ENCODE peak calls at places on chromosomes 16 and 17, in five cellular contexts. One of them, this sample, is unnamed.

GRCh38 chr17:78997881-78998280 is 11.7 kb downstream of the CANT1 start:
- DNase-seq in fibroblast of mammary gland: no peak
- DNase-seq in NCI-H460: no peak
- DNase-seq in NCI-H187 treated with DMSO at 0.1 percent for 48 hours: no peak
- DNase-seq in NCI-H1048: no peak
- DNase-seq in this sample: no peak

GRCh38 chr17:38750312-38751121 is 2.0 kb upstream of the PSMB3 start:
- DNase-seq in fibroblast of mammary gland: no peak
- DNase-seq in NCI-H460: no peak
- DNase-seq in NCI-H187 treated with DMSO at 0.1 percent for 48 hours: no peak
- DNase-seq in NCI-H1048: no peak
- DNase-seq in this sample: peak

GRCh38 chr16:4376820-4377572 is 5.3 kb downstream of the VASN start:
- DNase-seq in fibroblast of mammary gland: peak
- DNase-seq in NCI-H460: no peak
- DNase-seq in NCI-H187 treated with DMSO at 0.1 percent for 48 hours: no peak
- DNase-seq in NCI-H1048: no peak
- DNase-seq in this sample: peak

GRCh38 chr16:67865318-67865717 is 7.5 kb upstream of the EDC4 start:
- DNase-seq in fibroblast of mammary gland: peak
- DNase-seq in NCI-H460: peak
- DNase-seq in NCI-H187 treated with DMSO at 0.1 percent for 48 hours: no peak
- DNase-seq in NCI-H1048: no peak
- DNase-seq in this sample: peak

GRCh38 chr17:45284176-45285140 is 22.6 kb upstream of the SPATA32 start:
- DNase-seq in fibroblast of mammary gland: no peak
- DNase-seq in NCI-H460: no peak
- DNase-seq in NCI-H187 treated with DMSO at 0.1 percent for 48 hours: no peak
- DNase-seq in NCI-H1048: no peak
- DNase-seq in this sample: no peak

GRCh38 chr17:8124350-8125195 is 667 bp upstream of the HES7 start:
- DNase-seq in fibroblast of mammary gland: no peak
- DNase-seq in NCI-H460: no peak
- DNase-seq in NCI-H187 treated with DMSO at 0.1 percent for 48 hours: no peak
- DNase-seq in NCI-H1048: no peak
- DNase-seq in this sample: peak

GRCh38 chr16:66619036-66619435 is 14.5 kb downstream of the CMTM3 start:
- DNase-seq in fibroblast of mammary gland: peak
- DNase-seq in NCI-H460: no peak
- DNase-seq in NCI-H187 treated with DMSO at 0.1 percent for 48 hours: no peak
- DNase-seq in NCI-H1048: no peak
- DNase-seq in this sample: peak

GRCh38 chr16:813204-813915 is 12.8 kb upstream of the GNG13 start:
- DNase-seq in fibroblast of mammary gland: peak
- DNase-seq in NCI-H460: peak
- DNase-seq in NCI-H187 treated with DMSO at 0.1 percent for 48 hours: no peak
- DNase-seq in NCI-H1048: no peak
- DNase-seq in this sample: peak

GRCh38 chr17:17001874-17002520 is 30.1 kb upstream of the TNFRSF13B start:
- DNase-seq in fibroblast of mammary gland: peak
- DNase-seq in NCI-H460: peak
- DNase-seq in NCI-H187 treated with DMSO at 0.1 percent for 48 hours: no peak
- DNase-seq in NCI-H1048: peak
- DNase-seq in this sample: peak

GRCh38 chr17:36066365-36066945 is 2.4 kb downstream of the CCL18 start:
- DNase-seq in fibroblast of mammary gland: no peak
- DNase-seq in NCI-H460: no peak
- DNase-seq in NCI-H187 treated with DMSO at 0.1 percent for 48 hours: no peak
- DNase-seq in NCI-H1048: no peak
- DNase-seq in this sample: no peak

GRCh38 chr17:75459590-75460267 is 3.3 kb downstream of the TMEM94 start:
- DNase-seq in fibroblast of mammary gland: no peak
- DNase-seq in NCI-H460: no peak
- DNase-seq in NCI-H187 treated with DMSO at 0.1 percent for 48 hours: no peak
- DNase-seq in NCI-H1048: no peak
- DNase-seq in this sample: no peak